ENCODE peak calls at places on chromosomes 6 and 20, in five cellular contexts. One of them, this sample, is unnamed.

GRCh38 chr6:34381086-34381485 is 11.4 kb downstream of the NUDT3 start:
- DNase-seq in GM12878: no peak
- DNase-seq in NT2/D1: no peak
- DNase-seq in HepG2: no peak
- DNase-seq in H1: no peak
- DNase-seq in this sample: no peak

GRCh38 chr6:133487174-133487573 is 246.0 kb downstream of the EYA4 start:
- DNase-seq in GM12878: no peak
- DNase-seq in NT2/D1: no peak
- DNase-seq in HepG2: no peak
- DNase-seq in H1: no peak
- DNase-seq in this sample: no peak

GRCh38 chr6:130825772-130826441 is 1.3 kb upstream of the SMLR1 start:
- DNase-seq in GM12878: no peak
- DNase-seq in NT2/D1: peak
- DNase-seq in HepG2: no peak
- DNase-seq in H1: peak
- DNase-seq in this sample: no peak

GRCh38 chr6:157658301-157658700 is 164.7 kb upstream of the SNX9 start:
- DNase-seq in GM12878: no peak
- DNase-seq in NT2/D1: no peak
- DNase-seq in HepG2: no peak
- DNase-seq in H1: no peak
- DNase-seq in this sample: no peak

GRCh38 chr20:58017237-58017969 is 211.1 kb downstream of the ANKRD60 start:
- DNase-seq in GM12878: no peak
- DNase-seq in NT2/D1: no peak
- DNase-seq in HepG2: peak
- DNase-seq in H1: no peak
- DNase-seq in this sample: no peak

GRCh38 chr20:11544029-11544678 is 373.5 kb upstream of the BTBD3 start:
- DNase-seq in GM12878: peak
- DNase-seq in NT2/D1: peak
- DNase-seq in HepG2: peak
- DNase-seq in H1: no peak
- DNase-seq in this sample: peak

GRCh38 chr6:47690791-47691190 is 7.6 kb upstream of the ADGRF4 start:
- DNase-seq in GM12878: no peak
- DNase-seq in NT2/D1: no peak
- DNase-seq in HepG2: no peak
- DNase-seq in H1: no peak
- DNase-seq in this sample: no peak

GRCh38 chr6:26183581-26184408 is 96.6 kb downstream of the HFE start:
- DNase-seq in GM12878: peak
- DNase-seq in NT2/D1: no peak
- DNase-seq in HepG2: no peak
- DNase-seq in H1: peak
- DNase-seq in this sample: no peak

GRCh38 chr6:36967301-36967700 is 12.8 kb downstream of the PI16 start:
- DNase-seq in GM12878: no peak
- DNase-seq in NT2/D1: no peak
- DNase-seq in HepG2: no peak
- DNase-seq in H1: no peak
- DNase-seq in this sample: no peak

GRCh38 chr6:100126682-100127484 is 132.9 kb upstream of the MCHR2 start:
- DNase-seq in GM12878: no peak
- DNase-seq in NT2/D1: no peak
- DNase-seq in HepG2: no peak
- DNase-seq in H1: no peak
- DNase-seq in this sample: no peak

GRCh38 chr6:37236921-37237320 is 20.7 kb upstream of the TBC1D22B start:
- DNase-seq in GM12878: no peak
- DNase-seq in NT2/D1: no peak
- DNase-seq in HepG2: no peak
- DNase-seq in H1: no peak
- DNase-seq in this sample: no peak

GRCh38 chr6:11672669-11673068 is 105.9 kb downstream of the ADTRP start:
- DNase-seq in GM12878: no peak
- DNase-seq in NT2/D1: no peak
- DNase-seq in HepG2: no peak
- DNase-seq in H1: no peak
- DNase-seq in this sample: no peak

GRCh38 chr20:58094698-58095097 is 133.8 kb downstream of the ANKRD60 start:
- DNase-seq in GM12878: no peak
- DNase-seq in NT2/D1: no peak
- DNase-seq in HepG2: no peak
- DNase-seq in H1: no peak
- DNase-seq in this sample: no peak

GRCh38 chr20:51541189-51542032 is 1.1 kb downstream of the NFATC2 start:
- DNase-seq in GM12878: no peak
- DNase-seq in NT2/D1: no peak
- DNase-seq in HepG2: peak
- DNase-seq in H1: no peak
- DNase-seq in this sample: peak

GRCh38 chr6:54617730-54618129 is 228.8 kb upstream of the FAM83B start:
- DNase-seq in GM12878: no peak
- DNase-seq in NT2/D1: no peak
- DNase-seq in HepG2: peak
- DNase-seq in H1: no peak
- DNase-seq in this sample: no peak

GRCh38 chr6:68747110-68747509 is 112.0 kb downstream of the ADGRB3 start:
- DNase-seq in GM12878: no peak
- DNase-seq in NT2/D1: no peak
- DNase-seq in HepG2: no peak
- DNase-seq in H1: no peak
- DNase-seq in this sample: no peak

GRCh38 chr6:110048221-110048875 is 70.2 kb downstream of the GPR6 start:
- DNase-seq in GM12878: no peak
- DNase-seq in NT2/D1: no peak
- DNase-seq in HepG2: no peak
- DNase-seq in H1: no peak
- DNase-seq in this sample: no peak

GRCh38 chr6:130778946-130779657 is 48.1 kb upstream of the SMLR1 start:
- DNase-seq in GM12878: no peak
- DNase-seq in NT2/D1: no peak
- DNase-seq in HepG2: no peak
- DNase-seq in H1: no peak
- DNase-seq in this sample: no peak

GRCh38 chr20:11454966-11455799 is 462.5 kb upstream of the BTBD3 start:
- DNase-seq in GM12878: no peak
- DNase-seq in NT2/D1: no peak
- DNase-seq in HepG2: no peak
- DNase-seq in H1: no peak
- DNase-seq in this sample: no peak

GRCh38 chr6:134774244-134774643 is 175.7 kb downstream of the ALDH8A1 start:
- DNase-seq in GM12878: no peak
- DNase-seq in NT2/D1: no peak
- DNase-seq in HepG2: no peak
- DNase-seq in H1: no peak
- DNase-seq in this sample: no peak

GRCh38 chr20:45336530-45337366 is 11.5 kb downstream of the SDC4 start:
- DNase-seq in GM12878: no peak
- DNase-seq in NT2/D1: no peak
- DNase-seq in HepG2: peak
- DNase-seq in H1: no peak
- DNase-seq in this sample: no peak

GRCh38 chr6:73942581-73942980 is 246.6 kb downstream of the CD109 start:
- DNase-seq in GM12878: no peak
- DNase-seq in NT2/D1: peak
- DNase-seq in HepG2: peak
- DNase-seq in H1: no peak
- DNase-seq in this sample: no peak

GRCh38 chr6:34536251-34536958 is 19.7 kb downstream of the SPDEF start:
- DNase-seq in GM12878: no peak
- DNase-seq in NT2/D1: no peak
- DNase-seq in HepG2: no peak
- DNase-seq in H1: no peak
- DNase-seq in this sample: no peak

GRCh38 chr20:21146242-21146641 is 20.4 kb downstream of the KIZ start:
- DNase-seq in GM12878: no peak
- DNase-seq in NT2/D1: no peak
- DNase-seq in HepG2: no peak
- DNase-seq in H1: no peak
- DNase-seq in this sample: no peak

GRCh38 chr20:4006640-4007039 is 8.7 kb downstream of the RNF24 start:
- DNase-seq in GM12878: no peak
- DNase-seq in NT2/D1: no peak
- DNase-seq in HepG2: no peak
- DNase-seq in H1: no peak
- DNase-seq in this sample: peak

GRCh38 chr20:22070546-22070945 is 365.1 kb downstream of the PAX1 start:
- DNase-seq in GM12878: no peak
- DNase-seq in NT2/D1: no peak
- DNase-seq in HepG2: no peak
- DNase-seq in H1: no peak
- DNase-seq in this sample: no peak

GRCh38 chr20:24574307-24574706 is 104.9 kb downstream of the SYNDIG1 start:
- DNase-seq in GM12878: no peak
- DNase-seq in NT2/D1: no peak
- DNase-seq in HepG2: no peak
- DNase-seq in H1: no peak
- DNase-seq in this sample: no peak

GRCh38 chr20:62364911-62365736 is 2.0 kb downstream of the LAMA5 start:
- DNase-seq in GM12878: no peak
- DNase-seq in NT2/D1: no peak
- DNase-seq in HepG2: no peak
- DNase-seq in H1: peak
- DNase-seq in this sample: no peak

GRCh38 chr6:137378100-137378390 is 116.1 kb downstream of the OLIG3 start:
- DNase-seq in GM12878: no peak
- DNase-seq in NT2/D1: no peak
- DNase-seq in HepG2: no peak
- DNase-seq in H1: no peak
- DNase-seq in this sample: no peak

GRCh38 chr6:35610830-35611229 is 77.9 kb downstream of the FKBP5 start:
- DNase-seq in GM12878: no peak
- DNase-seq in NT2/D1: no peak
- DNase-seq in HepG2: no peak
- DNase-seq in H1: no peak
- DNase-seq in this sample: no peak

GRCh38 chr6:4610256-4610655 is 165.9 kb upstream of the CDYL start:
- DNase-seq in GM12878: no peak
- DNase-seq in NT2/D1: no peak
- DNase-seq in HepG2: no peak
- DNase-seq in H1: no peak
- DNase-seq in this sample: no peak

GRCh38 chr6:90294989-90295853 is 1.4 kb downstream of the BACH2 start:
- DNase-seq in GM12878: no peak
- DNase-seq in NT2/D1: no peak
- DNase-seq in HepG2: no peak
- DNase-seq in H1: no peak
- DNase-seq in this sample: peak

GRCh38 chr20:63357921-63358905 is 2.9 kb downstream of the CHRNA4 start:
- DNase-seq in GM12878: no peak
- DNase-seq in NT2/D1: no peak
- DNase-seq in HepG2: no peak
- DNase-seq in H1: no peak
- DNase-seq in this sample: no peak

GRCh38 chr6:31328355-31328960 is 28.5 kb downstream of the HLA-B start:
- DNase-seq in GM12878: no peak
- DNase-seq in NT2/D1: no peak
- DNase-seq in HepG2: no peak
- DNase-seq in H1: no peak
- DNase-seq in this sample: no peak
- TF ChIP-seq SUZ12 in GM12878: no peak
- TF ChIP-seq SUZ12 in NT2/D1: no peak
- TF ChIP-seq SUZ12 in HepG2: no peak
- TF ChIP-seq SUZ12 in H1: no peak
- TF ChIP-seq SUZ12 in this sample: no peak

GRCh38 chr20:2610941-2611720 is 41.3 kb upstream of the NOP56 start:
- DNase-seq in GM12878: no peak
- DNase-seq in NT2/D1: no peak
- DNase-seq in HepG2: no peak
- DNase-seq in H1: no peak
- DNase-seq in this sample: no peak
- TF ChIP-seq SUZ12 in GM12878: no peak
- TF ChIP-seq SUZ12 in NT2/D1: no peak
- TF ChIP-seq SUZ12 in HepG2: no peak
- TF ChIP-seq SUZ12 in H1: no peak
- TF ChIP-seq SUZ12 in this sample: no peak

DNA sequence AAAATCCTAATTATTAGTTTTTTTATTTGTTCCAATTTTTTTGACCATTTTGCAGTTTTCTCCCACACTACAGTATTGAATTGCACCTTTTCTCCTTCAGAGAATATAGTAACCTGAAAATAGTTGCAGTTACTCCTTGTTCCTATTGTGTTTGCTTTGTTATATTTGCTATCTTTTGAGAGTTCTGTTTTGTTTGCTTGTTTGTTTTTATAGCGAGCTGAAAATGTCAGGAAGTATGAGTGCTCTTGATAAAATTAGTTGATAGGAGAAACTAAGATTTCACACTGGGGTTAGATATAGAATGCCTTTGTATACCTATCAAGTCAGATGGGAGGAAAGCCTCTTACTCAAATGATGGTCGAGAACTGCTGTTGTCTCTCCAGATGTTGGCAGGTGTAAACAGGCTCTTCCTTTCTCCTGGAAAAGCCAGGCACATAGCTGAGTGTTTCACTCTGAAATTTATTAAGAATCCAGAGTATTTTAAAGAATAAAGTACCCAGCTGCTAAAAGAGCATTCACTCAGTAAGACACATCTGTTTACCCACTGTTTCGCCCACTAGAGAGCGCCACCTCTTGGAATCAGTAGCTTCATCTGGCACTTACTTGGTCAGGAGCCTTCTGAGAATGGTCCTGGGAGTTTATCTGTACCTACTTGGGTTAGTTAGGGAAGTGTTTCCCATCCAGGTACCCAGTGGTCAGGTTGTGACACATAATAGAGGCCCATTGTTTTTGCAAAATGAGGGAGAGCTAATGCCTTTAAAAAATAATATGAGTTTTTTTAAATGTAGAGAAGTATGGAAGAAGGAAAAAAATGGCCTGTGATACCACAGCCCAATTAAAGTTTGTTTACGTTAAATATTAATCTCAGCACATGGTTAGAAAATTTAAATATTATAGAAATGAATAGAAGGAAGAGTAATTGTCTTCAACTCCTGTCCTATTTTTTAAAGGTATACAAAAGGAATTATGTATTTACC is 11.2 kb downstream of the NT5DC1 start:
- DNase-seq in GM12878: no peak
- DNase-seq in NT2/D1: peak
- DNase-seq in HepG2: peak
- DNase-seq in H1: peak
- DNase-seq in this sample: peak
- TF ChIP-seq SUZ12 in GM12878: no peak
- TF ChIP-seq SUZ12 in NT2/D1: no peak
- TF ChIP-seq SUZ12 in HepG2: no peak
- TF ChIP-seq SUZ12 in H1: no peak
- TF ChIP-seq SUZ12 in this sample: no peak

DNA sequence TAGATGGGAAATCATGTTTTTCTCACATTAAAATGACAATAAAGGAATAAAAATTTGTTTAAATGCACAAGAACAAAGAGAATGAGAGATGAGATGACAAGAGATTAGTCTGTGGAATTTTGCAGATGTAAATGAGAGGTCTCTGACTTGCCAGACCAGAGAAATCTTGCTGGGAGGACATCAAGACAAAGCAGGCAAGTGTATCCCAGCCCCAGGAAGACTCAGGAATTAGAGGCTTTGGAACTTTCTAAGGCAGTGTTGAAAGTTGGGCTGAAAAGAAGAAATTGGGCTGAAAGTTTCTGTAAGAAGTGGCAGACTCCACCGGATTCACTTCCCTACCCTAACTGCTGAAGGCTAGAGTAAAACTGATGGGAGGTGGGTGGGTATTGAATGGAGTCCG is 54.6 kb downstream of the AFDN start:
- DNase-seq in GM12878: no peak
- DNase-seq in NT2/D1: no peak
- DNase-seq in HepG2: no peak
- DNase-seq in H1: no peak
- DNase-seq in this sample: no peak
- TF ChIP-seq SUZ12 in GM12878: no peak
- TF ChIP-seq SUZ12 in NT2/D1: no peak
- TF ChIP-seq SUZ12 in HepG2: no peak
- TF ChIP-seq SUZ12 in H1: no peak
- TF ChIP-seq SUZ12 in this sample: no peak

This sample was measured in HEK293T.